ENCODE peak calls at places on chromosomes 13 and 19, in six cellular contexts. One of them, this sample, is unnamed.

GRCh38 chr13:103952183-103952582 is 886.0 kb upstream of the SLC10A2 start:
- DNase-seq in retinal pigment epithelial cell: no peak
- DNase-seq in fibroblast of mammary gland: no peak
- DNase-seq in mesendoderm: no peak
- DNase-seq in A549: no peak
- DNase-seq in pancreas: no peak
- DNase-seq in this sample: no peak

GRCh38 chr13:28510066-28510465 is 15.1 kb upstream of the FLT1 start:
- DNase-seq in mesendoderm: no peak
- DNase-seq in fibroblast of mammary gland: no peak
- DNase-seq in pancreas: no peak
- DNase-seq in retinal pigment epithelial cell: no peak
- DNase-seq in A549: no peak
- DNase-seq in this sample: no peak

GRCh38 chr19:4732680-4733114 is 9.1 kb upstream of the DPP9 start:
- DNase-seq in fibroblast of mammary gland: peak; percentile 62
- DNase-seq in mesendoderm: peak; percentile 86
- DNase-seq in pancreas: peak; percentile 47
- DNase-seq in A549: peak; percentile 68
- DNase-seq in retinal pigment epithelial cell: no peak
- DNase-seq in this sample: no peak

GRCh38 chr13:95540848-95541247 is 11.7 kb upstream of the CLDN10 start:
- DNase-seq in mesendoderm: no peak
- DNase-seq in A549: no peak
- DNase-seq in pancreas: peak; percentile 92
- DNase-seq in fibroblast of mammary gland: no peak
- DNase-seq in retinal pigment epithelial cell: no peak
- DNase-seq in this sample: no peak

GRCh38 chr19:1811472-1811894 is 593 bp downstream of the ATP8B3 start:
- DNase-seq in mesendoderm: peak; percentile 41
- DNase-seq in fibroblast of mammary gland: peak; percentile 72
- DNase-seq in pancreas: peak; percentile 87
- DNase-seq in A549: peak; percentile 81
- DNase-seq in retinal pigment epithelial cell: no peak
- DNase-seq in this sample: no peak

GRCh38 chr19:55443045-55443823 is at the start of gene SHISA7:
- DNase-seq in A549: peak; percentile 72
- DNase-seq in retinal pigment epithelial cell: no peak
- DNase-seq in fibroblast of mammary gland: no peak
- DNase-seq in mesendoderm: no peak
- DNase-seq in pancreas: no peak
- DNase-seq in this sample: no peak

GRCh38 chr13:59016250-59016649 is 1147.5 kb downstream of the DIAPH3 start:
- DNase-seq in retinal pigment epithelial cell: no peak
- DNase-seq in A549: no peak
- DNase-seq in pancreas: no peak
- DNase-seq in mesendoderm: no peak
- DNase-seq in fibroblast of mammary gland: no peak
- DNase-seq in this sample: no peak

GRCh38 chr19:5217171-5217570 is 123.4 kb downstream of the PTPRS start:
- DNase-seq in A549: no peak
- DNase-seq in fibroblast of mammary gland: no peak
- DNase-seq in retinal pigment epithelial cell: no peak
- DNase-seq in mesendoderm: no peak
- DNase-seq in pancreas: no peak
- DNase-seq in this sample: no peak

GRCh38 chr13:110250258-110250891 is 56.6 kb downstream of the COL4A1 start:
- DNase-seq in mesendoderm: no peak
- DNase-seq in fibroblast of mammary gland: peak; percentile 97
- DNase-seq in pancreas: no peak
- DNase-seq in A549: no peak
- DNase-seq in retinal pigment epithelial cell: peak; percentile 49
- DNase-seq in this sample: no peak

GRCh38 chr19:35349614-35350521 is 2.2 kb downstream of the FFAR1 start:
- DNase-seq in fibroblast of mammary gland: no peak
- DNase-seq in mesendoderm: no peak
- DNase-seq in A549: no peak
- DNase-seq in pancreas: no peak
- DNase-seq in retinal pigment epithelial cell: no peak
- DNase-seq in this sample: no peak

GRCh38 chr19:5784581-5785147 is at the start of gene PRR22:
- DNase-seq in A549: no peak
- DNase-seq in pancreas: peak; percentile 12
- DNase-seq in retinal pigment epithelial cell: no peak
- DNase-seq in mesendoderm: no peak
- DNase-seq in fibroblast of mammary gland: no peak
- DNase-seq in this sample: no peak

GRCh38 chr13:112441779-112442310 is 65.7 kb downstream of the SPACA7 start:
- DNase-seq in retinal pigment epithelial cell: no peak
- DNase-seq in fibroblast of mammary gland: no peak
- DNase-seq in mesendoderm: no peak
- DNase-seq in pancreas: no peak
- DNase-seq in A549: no peak
- DNase-seq in this sample: no peak

GRCh38 chr19:43618921-43619261 is 538 bp downstream of the ZNF428 start:
- DNase-seq in fibroblast of mammary gland: peak; percentile 34
- DNase-seq in retinal pigment epithelial cell: no peak
- DNase-seq in A549: peak; percentile 62
- DNase-seq in mesendoderm: no peak
- DNase-seq in pancreas: no peak
- DNase-seq in this sample: no peak

GRCh38 chr13:36712785-36713184 is 39.0 kb downstream of the SERTM1 start:
- DNase-seq in pancreas: no peak
- DNase-seq in fibroblast of mammary gland: peak; percentile 93
- DNase-seq in mesendoderm: no peak
- DNase-seq in A549: no peak
- DNase-seq in retinal pigment epithelial cell: no peak
- DNase-seq in this sample: no peak

GRCh38 chr19:42386974-42387707 is 3.0 kb downstream of the CNFN start:
- DNase-seq in retinal pigment epithelial cell: no peak
- DNase-seq in A549: peak; percentile 95
- DNase-seq in pancreas: peak; percentile 64
- DNase-seq in fibroblast of mammary gland: peak; percentile 45
- DNase-seq in mesendoderm: peak; percentile 92
- DNase-seq in this sample: no peak

GRCh38 chr19:42132030-42132628 is at the start of gene POU2F2:
- DNase-seq in A549: no peak
- DNase-seq in fibroblast of mammary gland: no peak
- DNase-seq in retinal pigment epithelial cell: no peak
- DNase-seq in mesendoderm: peak; percentile 37
- DNase-seq in pancreas: no peak
- DNase-seq in this sample: no peak

GRCh38 chr13:43472344-43472743 is 314.4 kb downstream of the ENOX1 start:
- DNase-seq in mesendoderm: no peak
- DNase-seq in fibroblast of mammary gland: no peak
- DNase-seq in A549: no peak
- DNase-seq in retinal pigment epithelial cell: no peak
- DNase-seq in pancreas: no peak
- DNase-seq in this sample: no peak

GRCh38 chr19:3867971-3868769 is 668 bp downstream of the ZFR2 start:
- DNase-seq in retinal pigment epithelial cell: no peak
- DNase-seq in mesendoderm: peak; percentile 20
- DNase-seq in A549: no peak
- DNase-seq in pancreas: no peak
- DNase-seq in fibroblast of mammary gland: no peak
- DNase-seq in this sample: no peak

GRCh38 chr19:990119-990571 is 6.0 kb downstream of the WDR18 start:
- DNase-seq in A549: no peak
- DNase-seq in retinal pigment epithelial cell: peak; percentile 57
- DNase-seq in fibroblast of mammary gland: no peak
- DNase-seq in pancreas: peak; percentile 50
- DNase-seq in mesendoderm: peak; percentile 42
- DNase-seq in this sample: no peak

GRCh38 chr19:4567584-4568071 is 8.1 kb upstream of the SEMA6B start:
- DNase-seq in pancreas: peak; percentile 49
- DNase-seq in mesendoderm: peak; percentile 76
- DNase-seq in retinal pigment epithelial cell: no peak
- DNase-seq in A549: peak; percentile 80
- DNase-seq in fibroblast of mammary gland: peak; percentile 60
- DNase-seq in this sample: no peak

GRCh38 chr13:97567510-97568243 is 133.7 kb downstream of the RAP2A start:
- DNase-seq in A549: peak; percentile 54
- DNase-seq in retinal pigment epithelial cell: peak; percentile 50
- DNase-seq in fibroblast of mammary gland: peak; percentile 58
- DNase-seq in pancreas: peak; percentile 57
- DNase-seq in mesendoderm: peak; percentile 83
- DNase-seq in this sample: no peak

GRCh38 chr13:44989941-44990340 is 603 bp downstream of the GPALPP1 start:
- DNase-seq in mesendoderm: peak; percentile 11
- DNase-seq in retinal pigment epithelial cell: no peak
- DNase-seq in fibroblast of mammary gland: no peak
- DNase-seq in pancreas: no peak
- DNase-seq in A549: no peak
- DNase-seq in this sample: no peak

GRCh38 chr13:48860369-48860768 is 115.3 kb upstream of the FNDC3A start:
- DNase-seq in mesendoderm: no peak
- DNase-seq in pancreas: no peak
- DNase-seq in fibroblast of mammary gland: no peak
- DNase-seq in retinal pigment epithelial cell: no peak
- DNase-seq in A549: no peak
- DNase-seq in this sample: no peak

GRCh38 chr19:42831221-42832019 is 48.1 kb downstream of the PSG1 start:
- DNase-seq in retinal pigment epithelial cell: no peak
- DNase-seq in mesendoderm: no peak
- DNase-seq in pancreas: no peak
- DNase-seq in fibroblast of mammary gland: no peak
- DNase-seq in A549: peak; percentile 98
- DNase-seq in this sample: no peak

GRCh38 chr13:74201530-74201929 is 67.3 kb upstream of the KLF12 start:
- DNase-seq in retinal pigment epithelial cell: no peak
- DNase-seq in pancreas: no peak
- DNase-seq in A549: no peak
- DNase-seq in fibroblast of mammary gland: no peak
- DNase-seq in mesendoderm: no peak
- DNase-seq in this sample: no peak

GRCh38 chr19:46494936-46495788 is 505 bp downstream of the PNMA8B start:
- DNase-seq in retinal pigment epithelial cell: no peak
- DNase-seq in mesendoderm: no peak
- DNase-seq in fibroblast of mammary gland: no peak
- DNase-seq in pancreas: no peak
- DNase-seq in A549: no peak
- DNase-seq in this sample: no peak
- H3K4me3 ChIP-seq in retinal pigment epithelial cell: peak overlapping the region; percentile 52
- H3K4me3 ChIP-seq in mesendoderm: no peak overlapping the region
- H3K4me3 ChIP-seq in fibroblast of mammary gland: peak overlapping the region; percentile 2
- H3K4me3 ChIP-seq in pancreas: no peak overlapping the region
- H3K4me3 ChIP-seq in A549: no peak overlapping the region
- H3K4me3 ChIP-seq in this sample: peak overlapping the region; percentile 46

GRCh38 chr19:51593969-51594773 is 23.1 kb downstream of the ZNF175 start:
- DNase-seq in fibroblast of mammary gland: peak; percentile 96
- DNase-seq in A549: peak; percentile 98
- DNase-seq in retinal pigment epithelial cell: peak; percentile 87
- DNase-seq in mesendoderm: peak; percentile 98
- DNase-seq in pancreas: peak; percentile 98
- DNase-seq in this sample: peak; percentile 83

GRCh38 chr19:51595776-51596175 is 24.7 kb downstream of the ZNF175 start:
- DNase-seq in mesendoderm: no peak
- DNase-seq in A549: no peak
- DNase-seq in pancreas: no peak
- DNase-seq in fibroblast of mammary gland: no peak
- DNase-seq in retinal pigment epithelial cell: no peak
- DNase-seq in this sample: no peak

GRCh38 chr19:51594774-51595109 is 23.7 kb downstream of the ZNF175 start:
- DNase-seq in fibroblast of mammary gland: no peak
- DNase-seq in mesendoderm: no peak
- DNase-seq in pancreas: no peak
- DNase-seq in retinal pigment epithelial cell: no peak
- DNase-seq in A549: no peak
- DNase-seq in this sample: no peak

GRCh38 chr19:51593138-51593890 is 22.2 kb downstream of the ZNF175 start:
- DNase-seq in retinal pigment epithelial cell: no peak
- DNase-seq in fibroblast of mammary gland: no peak
- DNase-seq in pancreas: no peak
- DNase-seq in mesendoderm: peak; percentile 8
- DNase-seq in A549: no peak
- DNase-seq in this sample: no peak

GRCh38 chr19:51595190-51595589 is 24.1 kb downstream of the ZNF175 start:
- DNase-seq in pancreas: no peak
- DNase-seq in retinal pigment epithelial cell: no peak
- DNase-seq in fibroblast of mammary gland: no peak
- DNase-seq in mesendoderm: no peak
- DNase-seq in A549: no peak
- DNase-seq in this sample: no peak
- H3K4me3 ChIP-seq in pancreas: peak overlapping the region; percentile 53
- H3K4me3 ChIP-seq in retinal pigment epithelial cell: peak overlapping the region; percentile 58
- H3K4me3 ChIP-seq in fibroblast of mammary gland: peak overlapping the region; percentile 72
- H3K4me3 ChIP-seq in mesendoderm: no peak overlapping the region
- H3K4me3 ChIP-seq in A549: peak overlapping the region; percentile 68
- H3K4me3 ChIP-seq in this sample: peak overlapping the region; percentile 71

DNA sequence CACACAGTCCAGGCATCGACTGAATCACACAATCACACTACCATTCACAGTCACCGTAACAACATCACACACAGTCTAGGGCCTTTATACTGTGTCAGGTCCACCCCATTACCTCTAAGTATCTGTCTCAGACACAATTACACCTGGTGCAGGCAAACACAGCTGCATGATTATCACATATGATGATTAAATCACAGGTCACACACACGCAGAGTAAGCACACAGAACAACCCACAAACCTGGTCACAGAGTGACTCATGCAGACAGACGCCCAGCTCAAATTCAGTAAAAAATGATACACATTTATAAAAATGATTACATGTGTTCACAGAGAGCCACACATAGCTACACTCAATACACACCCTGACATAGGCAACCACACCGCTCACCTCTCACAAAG is 1.2 kb upstream of the ZSCAN22 start:
- DNase-seq in fibroblast of mammary gland: peak; percentile 52
- DNase-seq in pancreas: no peak
- DNase-seq in A549: no peak
- DNase-seq in retinal pigment epithelial cell: no peak
- DNase-seq in mesendoderm: no peak
- DNase-seq in this sample: no peak
- H3K4me3 ChIP-seq in fibroblast of mammary gland: no peak overlapping the region
- H3K4me3 ChIP-seq in pancreas: no peak overlapping the region
- H3K4me3 ChIP-seq in A549: no peak overlapping the region
- H3K4me3 ChIP-seq in retinal pigment epithelial cell: peak overlapping the region; percentile 96
- H3K4me3 ChIP-seq in mesendoderm: no peak overlapping the region
- H3K4me3 ChIP-seq in this sample: peak overlapping the region; percentile 99

DNA sequence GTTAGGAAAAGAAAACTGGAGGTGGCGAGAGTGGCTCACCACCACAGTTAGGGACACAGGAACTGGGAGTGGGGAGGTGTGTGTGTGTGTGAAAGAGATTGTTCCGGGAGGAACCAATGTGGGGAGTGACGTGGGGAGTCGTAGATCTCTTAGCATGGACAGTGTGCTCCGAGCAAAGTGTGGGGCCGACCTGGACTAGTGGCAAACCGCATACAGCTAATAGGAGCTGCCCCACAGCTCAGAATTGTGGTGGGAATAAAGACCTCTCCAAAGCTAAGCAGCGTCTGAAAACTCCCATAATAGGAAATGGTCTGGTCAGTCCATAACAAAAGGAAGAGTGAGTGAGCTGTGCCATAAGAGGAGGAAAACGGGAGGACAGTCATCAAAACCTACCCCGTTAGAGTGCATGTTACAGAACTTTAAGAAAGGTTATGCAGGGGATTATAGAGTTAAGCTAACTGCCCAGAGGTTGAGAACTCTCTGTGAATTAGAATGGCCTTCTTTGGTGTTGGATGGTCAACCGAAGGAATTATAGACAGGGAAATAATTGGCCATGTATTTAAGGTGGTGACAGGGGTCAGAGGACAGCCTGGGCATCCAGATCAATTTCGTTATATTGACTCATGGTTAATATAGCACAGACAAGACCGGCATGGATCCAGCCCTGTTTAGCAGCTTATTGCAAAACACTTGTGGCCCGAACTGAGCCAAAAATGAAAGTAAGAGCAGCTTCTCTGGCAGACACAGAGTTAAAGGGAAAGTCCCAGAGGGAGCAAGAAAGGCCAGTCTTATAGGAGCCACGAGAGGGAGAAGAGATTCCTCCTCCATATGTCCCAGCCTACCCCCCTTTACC is 8.9 kb upstream of the SLC15A1 start:
- DNase-seq in retinal pigment epithelial cell: no peak
- DNase-seq in A549: no peak
- DNase-seq in mesendoderm: no peak
- DNase-seq in pancreas: no peak
- DNase-seq in fibroblast of mammary gland: peak; percentile 85
- DNase-seq in this sample: no peak
- H3K4me3 ChIP-seq in retinal pigment epithelial cell: peak overlapping the region; percentile 4
- H3K4me3 ChIP-seq in A549: no peak overlapping the region
- H3K4me3 ChIP-seq in mesendoderm: no peak overlapping the region
- H3K4me3 ChIP-seq in pancreas: no peak overlapping the region
- H3K4me3 ChIP-seq in fibroblast of mammary gland: peak overlapping the region; percentile 25
- H3K4me3 ChIP-seq in this sample: peak overlapping the region; percentile 42